ENCODE peak calls at places on chromosomes 3 and 15, in ten cellular contexts. One of them, this sample, is unnamed.

GRCh38 chr3:98779936-98780335 is 16.8 kb downstream of the ST3GAL6 start:
- DNase-seq in thoracic aorta: no peak
- DNase-seq in astrocyte of the cerebellum: no peak
- DNase-seq in cardiac fibroblast: peak; percentile 87
- DNase-seq in foreskin fibroblast: no peak
- DNase-seq in K562: no peak
- DNase-seq in DND-41: no peak
- DNase-seq in choroid plexus epithelial cell: peak; percentile 59
- DNase-seq in heart right ventricle: no peak
- DNase-seq in AG10803: peak; percentile 8
- DNase-seq in this sample: peak; percentile 56

GRCh38 chr3:125624341-125624740 is 29.0 kb upstream of the OSBPL11 start:
- DNase-seq in thoracic aorta: no peak
- DNase-seq in astrocyte of the cerebellum: no peak
- DNase-seq in cardiac fibroblast: peak; percentile 6
- DNase-seq in foreskin fibroblast: no peak
- DNase-seq in K562: no peak
- DNase-seq in DND-41: no peak
- DNase-seq in choroid plexus epithelial cell: peak; percentile 58
- DNase-seq in heart right ventricle: no peak
- DNase-seq in AG10803: no peak
- DNase-seq in this sample: no peak

GRCh38 chr3:36477655-36478054 is 97.4 kb downstream of the STAC start:
- DNase-seq in thoracic aorta: no peak
- DNase-seq in astrocyte of the cerebellum: no peak
- DNase-seq in cardiac fibroblast: peak; percentile 54
- DNase-seq in foreskin fibroblast: peak; percentile 76
- DNase-seq in K562: no peak
- DNase-seq in DND-41: no peak
- DNase-seq in choroid plexus epithelial cell: no peak
- DNase-seq in heart right ventricle: no peak
- DNase-seq in AG10803: peak; percentile 88
- DNase-seq in this sample: peak; percentile 86

GRCh38 chr3:196868297-196868661 is 559 bp downstream of the SENP5 start:
- DNase-seq in thoracic aorta: no peak
- DNase-seq in astrocyte of the cerebellum: no peak
- DNase-seq in cardiac fibroblast: peak; percentile 27
- DNase-seq in foreskin fibroblast: peak; percentile 4
- DNase-seq in K562: peak; percentile 35
- DNase-seq in DND-41: peak; percentile 32
- DNase-seq in choroid plexus epithelial cell: peak; percentile 30
- DNase-seq in heart right ventricle: peak; percentile 6
- DNase-seq in AG10803: peak; percentile 9
- DNase-seq in this sample: peak; percentile 13

GRCh38 chr3:184914628-184915027 is 102.7 kb downstream of the VPS8 start:
- DNase-seq in thoracic aorta: no peak
- DNase-seq in astrocyte of the cerebellum: no peak
- DNase-seq in cardiac fibroblast: peak; percentile 35
- DNase-seq in foreskin fibroblast: peak; percentile 4
- DNase-seq in K562: no peak
- DNase-seq in DND-41: no peak
- DNase-seq in choroid plexus epithelial cell: peak; percentile 70
- DNase-seq in heart right ventricle: no peak
- DNase-seq in AG10803: no peak
- DNase-seq in this sample: peak; percentile 23

GRCh38 chr15:80929225-80929624 is 60.4 kb downstream of the MESD start:
- DNase-seq in thoracic aorta: no peak
- DNase-seq in astrocyte of the cerebellum: peak; percentile 36
- DNase-seq in cardiac fibroblast: peak; percentile 80
- DNase-seq in foreskin fibroblast: peak; percentile 35
- DNase-seq in K562: no peak
- DNase-seq in DND-41: no peak
- DNase-seq in choroid plexus epithelial cell: no peak
- DNase-seq in heart right ventricle: no peak
- DNase-seq in AG10803: peak; percentile 84
- DNase-seq in this sample: peak; percentile 84

GRCh38 chr3:71562938-71563337 is 20.6 kb downstream of the FOXP1 start:
- DNase-seq in thoracic aorta: no peak
- DNase-seq in astrocyte of the cerebellum: no peak
- DNase-seq in cardiac fibroblast: no peak
- DNase-seq in foreskin fibroblast: no peak
- DNase-seq in K562: no peak
- DNase-seq in DND-41: no peak
- DNase-seq in choroid plexus epithelial cell: no peak
- DNase-seq in heart right ventricle: no peak
- DNase-seq in AG10803: no peak
- DNase-seq in this sample: no peak

GRCh38 chr3:30073622-30074021 is 532.8 kb upstream of the TGFBR2 start:
- DNase-seq in thoracic aorta: no peak
- DNase-seq in astrocyte of the cerebellum: no peak
- DNase-seq in cardiac fibroblast: no peak
- DNase-seq in foreskin fibroblast: peak; percentile 13
- DNase-seq in K562: no peak
- DNase-seq in DND-41: no peak
- DNase-seq in choroid plexus epithelial cell: peak; percentile 63
- DNase-seq in heart right ventricle: no peak
- DNase-seq in AG10803: no peak
- DNase-seq in this sample: peak; percentile 32

GRCh38 chr15:81410318-81410753 is 36.3 kb upstream of the TMC3 start:
- DNase-seq in thoracic aorta: peak; percentile 9
- DNase-seq in astrocyte of the cerebellum: peak; percentile 61
- DNase-seq in cardiac fibroblast: peak; percentile 95
- DNase-seq in foreskin fibroblast: peak; percentile 78
- DNase-seq in K562: peak; percentile 19
- DNase-seq in DND-41: peak; percentile 64
- DNase-seq in choroid plexus epithelial cell: peak; percentile 86
- DNase-seq in heart right ventricle: peak; percentile 29
- DNase-seq in AG10803: peak; percentile 85
- DNase-seq in this sample: peak; percentile 88

GRCh38 chr3:142846779-142847577 is 41.9 kb downstream of the PCOLCE2 start:
- DNase-seq in thoracic aorta: no peak
- DNase-seq in astrocyte of the cerebellum: no peak
- DNase-seq in cardiac fibroblast: no peak
- DNase-seq in foreskin fibroblast: no peak
- DNase-seq in K562: no peak
- DNase-seq in DND-41: no peak
- DNase-seq in choroid plexus epithelial cell: no peak
- DNase-seq in heart right ventricle: no peak
- DNase-seq in AG10803: no peak
- DNase-seq in this sample: no peak

GRCh38 chr3:66557166-66557565 is 56.3 kb upstream of the LRIG1 start:
- DNase-seq in thoracic aorta: no peak
- DNase-seq in astrocyte of the cerebellum: no peak
- DNase-seq in cardiac fibroblast: no peak
- DNase-seq in foreskin fibroblast: no peak
- DNase-seq in K562: no peak
- DNase-seq in DND-41: no peak
- DNase-seq in choroid plexus epithelial cell: no peak
- DNase-seq in heart right ventricle: no peak
- DNase-seq in AG10803: no peak
- DNase-seq in this sample: no peak

GRCh38 chr3:133377396-133377795 is 22.5 kb upstream of the BFSP2 start:
- DNase-seq in thoracic aorta: no peak
- DNase-seq in astrocyte of the cerebellum: peak; percentile 49
- DNase-seq in cardiac fibroblast: peak; percentile 76
- DNase-seq in foreskin fibroblast: peak; percentile 42
- DNase-seq in K562: peak; percentile 18
- DNase-seq in DND-41: no peak
- DNase-seq in choroid plexus epithelial cell: peak; percentile 82
- DNase-seq in heart right ventricle: no peak
- DNase-seq in AG10803: peak; percentile 68
- DNase-seq in this sample: peak; percentile 52

GRCh38 chr3:48140284-48140683 is 47.9 kb downstream of the CDC25A start:
- DNase-seq in thoracic aorta: no peak
- DNase-seq in astrocyte of the cerebellum: no peak
- DNase-seq in cardiac fibroblast: no peak
- DNase-seq in foreskin fibroblast: no peak
- DNase-seq in K562: no peak
- DNase-seq in DND-41: no peak
- DNase-seq in choroid plexus epithelial cell: no peak
- DNase-seq in heart right ventricle: peak; percentile 16
- DNase-seq in AG10803: no peak
- DNase-seq in this sample: no peak

GRCh38 chr3:46183330-46183729 is 24.8 kb downstream of the CCR1 start:
- DNase-seq in thoracic aorta: no peak
- DNase-seq in astrocyte of the cerebellum: no peak
- DNase-seq in cardiac fibroblast: no peak
- DNase-seq in foreskin fibroblast: no peak
- DNase-seq in K562: no peak
- DNase-seq in DND-41: no peak
- DNase-seq in choroid plexus epithelial cell: no peak
- DNase-seq in heart right ventricle: no peak
- DNase-seq in AG10803: no peak
- DNase-seq in this sample: no peak
- TF ChIP-seq CTCF in thoracic aorta: no peak
- TF ChIP-seq CTCF in astrocyte of the cerebellum: no peak
- TF ChIP-seq CTCF in cardiac fibroblast: no peak
- TF ChIP-seq CTCF in foreskin fibroblast: no peak
- TF ChIP-seq CTCF in K562: no peak
- TF ChIP-seq CTCF in DND-41: no peak
- TF ChIP-seq CTCF in choroid plexus epithelial cell: no peak
- TF ChIP-seq CTCF in heart right ventricle: no peak
- TF ChIP-seq CTCF in AG10803: no peak
- TF ChIP-seq CTCF in this sample: no peak

DNA sequence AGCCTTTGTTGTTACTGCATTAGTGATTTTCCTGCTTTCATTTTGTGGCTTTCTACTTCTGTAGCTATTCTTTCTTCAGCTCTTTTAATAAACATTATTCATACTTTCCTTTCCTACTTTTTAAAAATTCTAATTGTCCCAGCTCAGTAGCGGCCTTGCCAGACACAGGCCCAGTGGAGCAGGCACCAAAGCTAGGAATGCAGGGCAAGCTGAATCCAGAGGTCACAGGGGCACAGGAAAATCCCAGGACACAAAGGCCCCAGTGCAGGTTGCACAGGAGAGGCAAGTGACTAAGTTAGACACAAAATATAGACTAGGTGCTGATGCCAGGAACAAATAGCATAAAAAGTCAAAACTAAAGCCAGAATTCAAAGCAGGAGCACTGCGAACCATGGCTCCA is 49.0 kb upstream of the CCDC80 start:
- DNase-seq in thoracic aorta: no peak
- DNase-seq in astrocyte of the cerebellum: no peak
- DNase-seq in cardiac fibroblast: no peak
- DNase-seq in foreskin fibroblast: no peak
- DNase-seq in K562: no peak
- DNase-seq in DND-41: no peak
- DNase-seq in choroid plexus epithelial cell: no peak
- DNase-seq in heart right ventricle: no peak
- DNase-seq in AG10803: no peak
- DNase-seq in this sample: no peak
- H3K4me3 ChIP-seq in thoracic aorta: no peak overlapping the region
- H3K4me3 ChIP-seq in astrocyte of the cerebellum: no peak overlapping the region
- H3K4me3 ChIP-seq in cardiac fibroblast: no peak overlapping the region
- H3K4me3 ChIP-seq in foreskin fibroblast: no peak overlapping the region
- H3K4me3 ChIP-seq in K562: no peak overlapping the region
- H3K4me3 ChIP-seq in DND-41: no peak overlapping the region
- H3K4me3 ChIP-seq in choroid plexus epithelial cell: no peak overlapping the region
- H3K4me3 ChIP-seq in heart right ventricle: no peak overlapping the region
- H3K4me3 ChIP-seq in AG10803: no peak overlapping the region
- H3K4me3 ChIP-seq in this sample: no peak overlapping the region

GRCh38 chr3:27147215-27147614 is 222.0 kb downstream of the NEK10 start:
- DNase-seq in thoracic aorta: no peak
- DNase-seq in astrocyte of the cerebellum: no peak
- DNase-seq in cardiac fibroblast: peak; percentile 55
- DNase-seq in foreskin fibroblast: no peak
- DNase-seq in K562: no peak
- DNase-seq in DND-41: no peak
- DNase-seq in choroid plexus epithelial cell: no peak
- DNase-seq in heart right ventricle: no peak
- DNase-seq in AG10803: no peak
- DNase-seq in this sample: no peak

GRCh38 chr3:27141668-27142067 is 227.5 kb downstream of the NEK10 start:
- DNase-seq in thoracic aorta: no peak
- DNase-seq in astrocyte of the cerebellum: no peak
- DNase-seq in cardiac fibroblast: peak; percentile 10
- DNase-seq in foreskin fibroblast: no peak
- DNase-seq in K562: no peak
- DNase-seq in DND-41: no peak
- DNase-seq in choroid plexus epithelial cell: peak; percentile 14
- DNase-seq in heart right ventricle: no peak
- DNase-seq in AG10803: no peak
- DNase-seq in this sample: peak; percentile 17

GRCh38 chr3:27146786-27147185 is 222.4 kb downstream of the NEK10 start:
- DNase-seq in thoracic aorta: no peak
- DNase-seq in astrocyte of the cerebellum: no peak
- DNase-seq in cardiac fibroblast: no peak
- DNase-seq in foreskin fibroblast: no peak
- DNase-seq in K562: no peak
- DNase-seq in DND-41: no peak
- DNase-seq in choroid plexus epithelial cell: no peak
- DNase-seq in heart right ventricle: no peak
- DNase-seq in AG10803: no peak
- DNase-seq in this sample: no peak

DNA sequence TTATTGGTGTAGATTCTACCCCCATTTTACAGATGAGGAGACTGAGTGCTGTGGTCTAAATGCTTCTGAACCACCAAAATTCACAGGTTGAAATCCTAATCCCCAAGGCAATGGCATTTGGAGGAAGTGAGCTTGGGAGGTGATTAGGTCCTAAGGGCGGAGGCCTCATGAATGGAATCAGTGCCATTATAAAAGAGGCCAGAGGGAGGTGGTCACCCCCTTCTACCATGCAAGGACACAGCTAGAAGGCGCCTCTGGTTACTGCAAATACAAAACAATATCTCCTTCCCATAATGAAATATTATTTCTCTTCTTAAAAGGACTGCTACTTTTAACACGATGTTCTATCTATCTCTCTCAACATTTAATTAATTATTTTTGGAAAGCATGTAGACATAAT is 223.5 kb downstream of the NEK10 start:
- DNase-seq in thoracic aorta: no peak
- DNase-seq in astrocyte of the cerebellum: no peak
- DNase-seq in cardiac fibroblast: no peak
- DNase-seq in foreskin fibroblast: no peak
- DNase-seq in K562: no peak
- DNase-seq in DND-41: no peak
- DNase-seq in choroid plexus epithelial cell: no peak
- DNase-seq in heart right ventricle: no peak
- DNase-seq in AG10803: no peak
- DNase-seq in this sample: no peak
- TF ChIP-seq CTCF in thoracic aorta: no peak
- TF ChIP-seq CTCF in astrocyte of the cerebellum: no peak
- TF ChIP-seq CTCF in cardiac fibroblast: no peak
- TF ChIP-seq CTCF in foreskin fibroblast: no peak
- TF ChIP-seq CTCF in K562: no peak
- TF ChIP-seq CTCF in DND-41: no peak
- TF ChIP-seq CTCF in choroid plexus epithelial cell: no peak
- TF ChIP-seq CTCF in heart right ventricle: no peak
- TF ChIP-seq CTCF in AG10803: no peak
- TF ChIP-seq CTCF in this sample: no peak

DNA sequence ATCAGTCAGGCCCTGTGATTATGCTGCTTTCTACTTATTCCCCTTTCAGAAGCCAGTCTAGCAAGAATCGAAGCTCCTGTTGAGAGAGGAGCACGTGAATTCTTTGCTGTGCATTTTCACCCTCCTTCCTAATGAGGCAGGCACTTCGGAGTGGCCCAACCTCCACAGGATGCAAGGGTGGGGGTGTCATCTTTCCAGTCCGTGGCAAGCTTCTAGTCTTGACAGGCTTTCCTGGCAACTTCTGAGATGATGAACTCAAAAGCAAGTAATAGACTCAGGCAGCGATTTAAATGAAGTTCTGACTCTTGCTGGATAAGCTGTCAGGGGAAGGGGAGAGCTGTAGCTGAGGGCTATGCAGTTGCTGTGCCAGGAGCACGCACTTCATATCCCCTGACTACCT is 8.6 kb downstream of the PRICKLE2 start:
- DNase-seq in thoracic aorta: no peak
- DNase-seq in astrocyte of the cerebellum: no peak
- DNase-seq in cardiac fibroblast: peak; percentile 37
- DNase-seq in foreskin fibroblast: no peak
- DNase-seq in K562: no peak
- DNase-seq in DND-41: no peak
- DNase-seq in choroid plexus epithelial cell: peak; percentile 74
- DNase-seq in heart right ventricle: no peak
- DNase-seq in AG10803: peak; percentile 58
- DNase-seq in this sample: peak; percentile 70
- H3K4me3 ChIP-seq in thoracic aorta: peak overlapping the region; percentile 0
- H3K4me3 ChIP-seq in astrocyte of the cerebellum: no peak overlapping the region
- H3K4me3 ChIP-seq in cardiac fibroblast: no peak overlapping the region
- H3K4me3 ChIP-seq in foreskin fibroblast: no peak overlapping the region
- H3K4me3 ChIP-seq in K562: no peak overlapping the region
- H3K4me3 ChIP-seq in DND-41: no peak overlapping the region
- H3K4me3 ChIP-seq in choroid plexus epithelial cell: no peak overlapping the region
- H3K4me3 ChIP-seq in heart right ventricle: no peak overlapping the region
- H3K4me3 ChIP-seq in AG10803: peak overlapping the region; percentile 10
- H3K4me3 ChIP-seq in this sample: no peak overlapping the region

This sample was measured in fibroblast of mammary gland.